ENCODE peak calls at places on chromosome 10, in nine cellular contexts. J, P, Y, L, Q, A, D, F and M are unnamed samples.

GRCh38 chr10:30835146-30835545 is 196.5 kb downstream of the ZNF438 start:
- DNase-seq in Y (no peak), J (no peak), L (no peak), D (no peak), F (no peak), P (no peak), Q (no peak), A (no peak), M (no peak)

GRCh38 chr10:80202934-80203834 is 2.2 kb downstream of the ANXA11 start:
- DNase-seq in L (no peak), D (peak; percentile 87), J (peak; percentile 63), Y (peak; percentile 77), A (no peak), P (no peak), Q (peak; percentile 81), F (peak; percentile 71), M (peak; percentile 82)

GRCh38 chr10:32298066-32298812 is 48.7 kb downstream of the EPC1 start:
- DNase-seq in J (no peak), Q (no peak), F (peak; percentile 62), P (no peak), Y (no peak), L (no peak), A (no peak), D (no peak), M (no peak)

GRCh38 chr10:130395248-130395936 is 259.2 kb downstream of the GLRX3 start:
- DNase-seq in L (no peak), F (no peak), J (no peak), P (no peak), A (no peak), D (no peak), Y (no peak), Q (no peak), M (no peak)

GRCh38 chr10:72340510-72340895 is 14.2 kb downstream of the DNAJB12 start:
- DNase-seq in F (peak; percentile 45), P (peak; percentile 59), D (peak; percentile 89), L (no peak), Y (peak; percentile 83), J (peak; percentile 48), A (no peak), Q (peak; percentile 71), M (peak; percentile 92)

GRCh38 chr10:89829887-89830269 is 128.5 kb downstream of the KIF20B start:
- DNase-seq in Q (no peak), J (no peak), D (no peak), F (no peak), A (no peak), L (no peak), Y (no peak), P (no peak), M (no peak)

GRCh38 chr10:102773986-102774385 is 30.2 kb downstream of the WBP1L start:
- DNase-seq in Y (peak; percentile 31), P (no peak), D (peak; percentile 69), Q (peak; percentile 35), J (no peak), L (no peak), F (peak; percentile 44), A (no peak), M (peak; percentile 76)

GRCh38 chr10:47022311-47023131 is 111.3 kb downstream of the PTPN20 start:
- DNase-seq in D (no peak), Q (no peak), F (no peak), Y (no peak), J (no peak), A (no peak), P (no peak), L (no peak), M (peak; percentile 72)

GRCh38 chr10:34462993-34463392 is 352.1 kb downstream of the PARD3 start:
- DNase-seq in A (no peak), F (no peak), D (no peak), L (no peak), J (no peak), P (no peak), Q (no peak), Y (no peak), M (no peak)

GRCh38 chr10:35208536-35208935 is 81.9 kb downstream of the CREM start:
- DNase-seq in A (no peak), F (no peak), Q (no peak), D (no peak), L (no peak), Y (no peak), P (no peak), J (no peak), M (no peak)

GRCh38 chr10:99555371-99556224 is 22.9 kb downstream of the NKX2-3 start:
- DNase-seq in A (no peak), D (no peak), L (no peak), J (no peak), F (no peak), Q (no peak), Y (no peak), P (no peak), M (no peak)

GRCh38 chr10:119455609-119456434 is 86.7 kb downstream of the RGS10 start:
- DNase-seq in L (no peak), A (no peak), F (no peak), P (no peak), J (no peak), D (no peak), Q (no peak), Y (peak; percentile 65), M (no peak)

GRCh38 chr10:21953585-21954057 is 49.9 kb downstream of the DNAJC1 start:
- DNase-seq in Q (no peak), F (peak; percentile 42), D (no peak), L (peak; percentile 80), P (no peak), Y (peak; percentile 51), A (peak; percentile 9), J (no peak), M (no peak)

GRCh38 chr10:112904000-112904399 is 46.0 kb upstream of the TCF7L2 start:
- DNase-seq in Y (no peak), L (no peak), Q (no peak), J (no peak), P (no peak), A (no peak), F (peak; percentile 32), D (no peak), M (no peak)

GRCh38 chr10:126126856-126127255 is 230.5 kb downstream of the FANK1 start:
- DNase-seq in D (no peak), J (no peak), Y (no peak), L (no peak), F (no peak), Q (no peak), A (no peak), P (no peak), M (no peak)

GRCh38 chr10:13681095-13681494 is 94.3 kb downstream of the PRPF18 start:
- DNase-seq in F (no peak), D (no peak), J (no peak), L (no peak), P (no peak), A (no peak), Y (no peak), Q (no peak), M (no peak)

GRCh38 chr10:13311177-13311575 is 11.3 kb upstream of the PHYH start:
- DNase-seq in F (peak; percentile 4), D (no peak), L (no peak), P (no peak), Q (no peak), J (no peak), Y (no peak), A (no peak), M (no peak)